ENCODE peak calls at places on chromosomes 12 and 14, in seven cellular contexts. One of them, this sample, is unnamed.

GRCh38 chr12:49342066-49342913 is 4.4 kb upstream of the DNAJC22 start:
- DNase-seq in heart left ventricle: peak
- DNase-seq in heart right ventricle: peak
- DNase-seq in right atrium auricular region: no peak
- DNase-seq in RWPE1: no peak
- DNase-seq in IMR-90: peak
- DNase-seq in Panc1: peak
- DNase-seq in this sample: peak

GRCh38 chr14:34043627-34044372 is 92.9 kb upstream of the EGLN3 start:
- DNase-seq in right atrium auricular region: no peak
- DNase-seq in RWPE1: peak
- DNase-seq in heart left ventricle: no peak
- DNase-seq in heart right ventricle: no peak
- DNase-seq in Panc1: no peak
- DNase-seq in IMR-90: no peak
- DNase-seq in this sample: no peak

GRCh38 chr12:92469837-92470236 is 233.0 kb upstream of the PLEKHG7 start:
- DNase-seq in IMR-90: peak
- DNase-seq in RWPE1: no peak
- DNase-seq in heart left ventricle: peak
- DNase-seq in heart right ventricle: peak
- DNase-seq in right atrium auricular region: peak
- DNase-seq in Panc1: no peak
- DNase-seq in this sample: no peak

GRCh38 chr12:83143937-83144336 is 457.2 kb downstream of the TMTC2 start:
- DNase-seq in RWPE1: no peak
- DNase-seq in IMR-90: no peak
- DNase-seq in Panc1: no peak
- DNase-seq in heart right ventricle: no peak
- DNase-seq in right atrium auricular region: no peak
- DNase-seq in heart left ventricle: no peak
- DNase-seq in this sample: no peak

GRCh38 chr12:87820524-87821194 is 208.5 kb downstream of the C12orf50 start:
- DNase-seq in IMR-90: peak
- DNase-seq in RWPE1: peak
- DNase-seq in right atrium auricular region: no peak
- DNase-seq in heart left ventricle: no peak
- DNase-seq in heart right ventricle: no peak
- DNase-seq in Panc1: no peak
- DNase-seq in this sample: no peak

GRCh38 chr12:96212456-96213375 is 18.5 kb downstream of the ELK3 start:
- DNase-seq in RWPE1: no peak
- DNase-seq in IMR-90: no peak
- DNase-seq in Panc1: no peak
- DNase-seq in heart right ventricle: no peak
- DNase-seq in heart left ventricle: no peak
- DNase-seq in right atrium auricular region: peak
- DNase-seq in this sample: no peak

GRCh38 chr12:122130150-122130549 is 43.9 kb downstream of the IL31 start:
- DNase-seq in right atrium auricular region: no peak
- DNase-seq in RWPE1: peak
- DNase-seq in IMR-90: peak
- DNase-seq in heart left ventricle: no peak
- DNase-seq in Panc1: no peak
- DNase-seq in heart right ventricle: no peak
- DNase-seq in this sample: no peak

GRCh38 chr14:74979442-74980397 is 23.0 kb upstream of the EIF2B2 start:
- DNase-seq in RWPE1: no peak
- DNase-seq in heart right ventricle: no peak
- DNase-seq in IMR-90: peak
- DNase-seq in heart left ventricle: no peak
- DNase-seq in Panc1: no peak
- DNase-seq in right atrium auricular region: no peak
- DNase-seq in this sample: no peak

DNA sequence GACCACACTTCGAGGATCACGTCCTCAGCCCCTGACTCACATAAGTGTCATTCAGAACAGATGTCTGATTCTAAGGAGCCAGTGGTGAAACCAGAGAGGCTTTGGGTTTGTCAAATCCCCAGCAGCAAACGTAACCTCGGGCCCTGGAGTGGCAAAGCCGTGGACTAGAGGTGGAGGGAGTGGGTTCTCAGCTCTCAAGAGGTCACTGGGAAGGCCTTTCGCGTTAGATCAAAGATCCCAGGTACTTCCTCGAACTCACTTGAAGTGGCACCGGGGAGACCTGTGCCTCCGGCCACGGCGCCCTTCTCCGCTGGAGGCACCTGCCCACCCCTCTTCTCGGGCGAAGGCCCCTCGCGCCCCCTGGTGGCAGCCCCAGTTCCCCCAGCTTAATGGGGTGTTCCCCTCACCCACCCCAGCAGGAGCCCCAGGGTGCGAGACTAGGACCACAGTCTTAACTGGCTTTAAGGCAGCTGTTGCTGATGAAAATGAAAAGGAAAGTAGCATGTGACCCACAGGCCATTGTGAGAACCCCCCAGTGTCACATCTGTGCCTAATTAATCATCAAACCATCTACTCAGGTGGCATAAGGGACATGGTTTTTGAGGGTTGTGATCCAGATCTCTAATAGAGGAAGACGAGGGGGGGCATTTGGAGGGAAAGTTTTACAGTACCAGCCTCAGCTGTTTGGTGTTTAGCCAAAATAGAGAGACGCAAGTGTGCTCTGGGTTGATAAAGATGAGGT is 672 bp upstream of the ESR2 start:
- DNase-seq in Panc1: peak
- DNase-seq in heart left ventricle: peak
- DNase-seq in RWPE1: peak
- DNase-seq in right atrium auricular region: no peak
- DNase-seq in heart right ventricle: peak
- DNase-seq in IMR-90: peak
- DNase-seq in this sample: no peak
- TF ChIP-seq CTCF in Panc1: peak
- TF ChIP-seq CTCF in heart left ventricle: peak
- TF ChIP-seq CTCF in RWPE1: peak
- TF ChIP-seq CTCF in right atrium auricular region: peak
- TF ChIP-seq CTCF in heart right ventricle: peak
- TF ChIP-seq CTCF in IMR-90: peak
- TF ChIP-seq CTCF in this sample: peak

GRCh38 chr12:21350975-21351374 is 16.3 kb upstream of the SLCO1A2 start:
- DNase-seq in right atrium auricular region: no peak
- DNase-seq in heart right ventricle: no peak
- DNase-seq in Panc1: no peak
- DNase-seq in heart left ventricle: no peak
- DNase-seq in RWPE1: no peak
- DNase-seq in IMR-90: no peak
- DNase-seq in this sample: no peak
- H3K27ac ChIP-seq in right atrium auricular region: no peak
- H3K27ac ChIP-seq in heart right ventricle: no peak
- H3K27ac ChIP-seq in Panc1: no peak
- H3K27ac ChIP-seq in heart left ventricle: no peak
- H3K27ac ChIP-seq in RWPE1: no peak
- H3K27ac ChIP-seq in IMR-90: no peak
- H3K27ac ChIP-seq in this sample: no peak

DNA sequence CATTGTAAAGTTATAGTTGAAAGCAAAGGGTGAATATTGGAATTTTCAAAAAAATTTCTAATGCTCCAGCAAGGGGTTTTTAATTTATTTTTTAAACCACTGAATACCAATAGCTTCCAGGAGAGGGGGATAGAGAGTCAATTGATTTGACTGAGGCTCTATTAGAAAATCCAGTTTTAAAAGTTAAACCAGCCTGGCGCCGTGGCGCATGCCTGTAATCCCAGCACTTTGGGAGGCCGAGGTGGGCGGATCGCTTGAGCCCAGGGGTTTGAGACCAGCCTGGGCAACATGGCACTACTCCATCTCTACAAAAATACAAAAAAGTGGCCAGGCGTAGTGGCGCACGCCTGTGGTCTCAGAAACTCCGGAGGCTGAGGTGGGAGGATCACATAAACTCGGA is 150.1 kb downstream of the SLC38A4 start:
- DNase-seq in Panc1: no peak
- DNase-seq in heart right ventricle: peak
- DNase-seq in RWPE1: no peak
- DNase-seq in IMR-90: peak
- DNase-seq in right atrium auricular region: no peak
- DNase-seq in heart left ventricle: no peak
- DNase-seq in this sample: no peak
- TF ChIP-seq CTCF in Panc1: peak
- TF ChIP-seq CTCF in heart right ventricle: peak
- TF ChIP-seq CTCF in RWPE1: peak
- TF ChIP-seq CTCF in IMR-90: peak
- TF ChIP-seq CTCF in right atrium auricular region: peak
- TF ChIP-seq CTCF in heart left ventricle: peak
- TF ChIP-seq CTCF in this sample: peak

DNA sequence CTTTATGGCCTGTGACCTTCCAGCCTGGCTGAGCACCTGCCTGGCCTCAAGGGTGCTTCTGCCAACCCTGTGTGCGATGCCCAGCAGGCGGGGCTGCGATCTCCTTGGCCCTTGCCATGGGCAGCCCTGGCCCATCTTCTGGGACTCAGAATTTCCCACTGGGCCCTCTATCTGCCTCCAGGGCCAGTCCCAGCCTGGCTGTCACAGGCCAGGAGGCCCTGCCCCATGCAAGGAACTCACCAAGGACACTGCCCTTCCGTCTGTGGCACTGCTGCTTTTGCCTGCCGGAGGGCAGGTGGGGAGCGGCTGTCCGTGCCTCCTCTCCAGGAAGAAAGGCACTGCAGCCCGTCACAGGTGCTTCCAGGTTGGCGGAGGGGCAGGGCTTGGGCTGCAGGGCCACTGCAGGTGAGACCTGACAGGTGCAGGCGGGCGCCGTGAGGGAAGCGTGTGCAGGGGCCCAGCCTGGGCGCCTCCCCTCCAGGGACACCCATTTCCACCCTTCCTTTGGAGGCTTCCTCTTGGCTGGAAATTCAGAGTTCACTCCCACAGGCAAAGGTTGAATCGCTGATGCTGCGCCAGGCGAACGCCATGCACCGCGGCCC is 177.8 kb downstream of the KIF26A start:
- DNase-seq in heart left ventricle: peak
- DNase-seq in heart right ventricle: no peak
- DNase-seq in RWPE1: no peak
- DNase-seq in Panc1: no peak
- DNase-seq in IMR-90: no peak
- DNase-seq in right atrium auricular region: no peak
- DNase-seq in this sample: no peak
- H3K27ac ChIP-seq in heart left ventricle: no peak
- H3K27ac ChIP-seq in heart right ventricle: no peak
- H3K27ac ChIP-seq in RWPE1: no peak
- H3K27ac ChIP-seq in Panc1: no peak
- H3K27ac ChIP-seq in IMR-90: no peak
- H3K27ac ChIP-seq in right atrium auricular region: no peak
- H3K27ac ChIP-seq in this sample: no peak

This sample was measured in esophagus muscularis mucosa.